ENCODE peak calls at places on chromosomes 5 and 9, in seven cellular contexts. X is PC-3, S is neural progenitor cell, W is HCT116, E is cardiac muscle cell, Y is ovary, H is aorta. K is an unnamed sample. For H3K4me1, the result is how much of the 10 kb centered on the place peaks cover.

GRCh38 chr9:110126986-110127864 is 80.7 kb downstream of the C9orf152 start:
- DNase-seq in S (peak), W (no peak), E (peak), H (peak), X (no peak), Y (peak), K (no peak)

GRCh38 chr9:6922124-6922676 is 164.4 kb downstream of the KDM4C start:
- DNase-seq in W (no peak), S (no peak), H (no peak), X (no peak), Y (no peak), E (no peak), K (no peak)

GRCh38 chr5:58204966-58205365 is 254.9 kb downstream of the PLK2 start:
- DNase-seq in W (no peak), S (no peak), E (no peak), X (no peak), H (no peak), Y (no peak), K (no peak)

GRCh38 chr5:88388476-88389170 is 120.0 kb upstream of the TMEM161B start:
- DNase-seq in X (no peak), E (no peak), Y (no peak), H (no peak), S (peak), W (no peak), K (no peak)

GRCh38 chr5:57531333-57531732 is 48.7 kb upstream of the ACTBL2 start:
- DNase-seq in W (no peak), Y (no peak), E (no peak), X (no peak), H (no peak), S (no peak), K (no peak)

GRCh38 chr5:112795342-112795741 is 57.7 kb downstream of the APC start:
- DNase-seq in X (no peak), S (no peak), E (no peak), W (no peak), H (no peak), Y (no peak), K (no peak)

GRCh38 chr5:178313316-178313715 is 80.7 kb upstream of the PHYKPL start:
- DNase-seq in X (no peak), Y (no peak), S (no peak), E (no peak), H (peak), W (no peak), K (peak)

GRCh38 chr9:8254527-8254926 is 454.9 kb upstream of the DMAC1 start:
- DNase-seq in Y (no peak), X (no peak), W (no peak), E (no peak), S (no peak), H (no peak), K (no peak)

GRCh38 chr9:1267141-1267570 is 217.0 kb downstream of the DMRT2 start:
- DNase-seq in E (no peak), S (no peak), H (no peak), W (no peak), Y (no peak), X (peak), K (no peak)

GRCh38 chr5:31021181-31021624 is 172.3 kb upstream of the CDH6 start:
- DNase-seq in S (no peak), X (peak), E (peak), Y (no peak), H (no peak), W (no peak), K (no peak)

GRCh38 chr9:107213561-107214028 is 69.5 kb upstream of the RAD23B start:
- DNase-seq in Y (no peak), E (peak), H (no peak), S (no peak), W (peak), X (peak), K (no peak)

GRCh38 chr5:75434107-75434506 is 77.3 kb downstream of the CERT1 start:
- DNase-seq in E (no peak), H (no peak), W (no peak), X (no peak), Y (no peak), S (no peak), K (no peak)

GRCh38 chr5:137828664-137829063 is 39.0 kb upstream of the MYOT start:
- DNase-seq in Y (no peak), W (no peak), H (no peak), X (no peak), E (no peak), S (no peak), K (no peak)

GRCh38 chr9:121296213-121297127 is 28.5 kb downstream of the GSN start:
- DNase-seq in E (no peak), X (no peak), Y (no peak), W (no peak), S (no peak), H (no peak), K (no peak)
- H3K4me1 ChIP-seq in E (under half), X (under half), Y (under half), W (under half), S (under half), H (under half), K (half or more)

GRCh38 chr9:130870491-130871381 is 25.9 kb downstream of the QRFP start:
- DNase-seq in H (peak), E (no peak), Y (no peak), S (no peak), X (no peak), W (no peak), K (no peak)
- H3K4me3 ChIP-seq in H (no peak), E (no peak), Y (no peak), S (no peak), X (no peak), W (no peak), K (no peak)

DNA sequence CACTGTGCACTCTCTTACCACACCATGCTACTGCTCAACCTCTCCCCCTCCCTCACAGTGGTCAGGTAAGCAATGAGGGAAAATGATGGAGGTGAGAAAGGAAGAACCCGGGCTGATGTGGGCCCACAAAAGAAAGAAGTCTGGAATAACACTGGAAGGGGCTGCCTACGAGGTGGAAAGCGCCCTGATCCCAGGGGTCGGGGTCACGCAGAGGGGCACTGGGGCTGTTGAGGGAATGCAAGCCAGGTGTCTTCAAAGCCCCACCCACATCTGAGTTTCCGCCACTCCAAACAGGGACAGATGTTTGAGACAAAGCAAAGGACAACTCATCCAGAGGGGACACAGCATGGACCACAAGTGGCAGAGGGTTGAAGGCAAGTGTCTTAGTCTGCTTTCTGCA is 4.2 kb downstream of the TNIP1 start:
- DNase-seq in X (no peak), S (no peak), Y (no peak), H (no peak), E (no peak), W (no peak), K (no peak)
- H3K4me1 ChIP-seq in X (half or more), S (under half), Y (under half), H (under half), E (under half), W (under half), K (under half)

DNA sequence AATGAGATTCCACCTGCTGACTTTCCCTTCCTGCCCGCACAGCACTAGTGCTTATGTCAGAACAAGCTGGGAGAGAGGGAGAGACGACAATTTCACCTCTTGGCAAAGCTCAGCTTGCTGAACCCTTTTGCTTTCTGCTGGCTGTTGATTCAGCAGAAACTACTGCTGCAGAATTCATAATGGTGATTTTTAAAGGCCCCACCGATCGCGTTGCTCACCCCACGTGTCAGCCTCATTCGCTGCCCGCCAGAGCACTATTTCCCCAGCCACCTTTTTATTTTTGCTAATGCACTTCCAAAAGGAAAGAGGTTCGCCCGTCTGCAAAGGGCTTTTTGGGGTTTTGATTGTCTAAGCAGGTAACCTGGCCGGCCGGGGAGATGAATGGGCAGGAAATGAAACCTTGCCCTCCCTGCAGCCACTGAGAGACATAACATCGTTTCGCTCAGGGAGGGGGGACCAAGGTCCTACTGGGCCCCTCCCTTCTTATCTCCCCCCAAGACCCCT is 1.3 kb downstream of the PPP2R2B start:
- DNase-seq in H (no peak), E (no peak), W (no peak), S (no peak), Y (no peak), X (no peak), K (no peak)
- H3K4me3 ChIP-seq in H (peak), E (peak), W (no peak), S (peak), Y (peak), X (no peak), K (peak)

GRCh38 chr5:158875272-158875679 is 224.4 kb downstream of the EBF1 start:
- DNase-seq in S (no peak), W (no peak), Y (no peak), X (peak), H (no peak), E (peak), K (no peak)

GRCh38 chr5:158874814-158875213 is 224.9 kb downstream of the EBF1 start:
- DNase-seq in Y (no peak), X (no peak), W (no peak), H (no peak), S (no peak), E (no peak), K (no peak)

GRCh38 chr5:158873115-158873514 is 226.6 kb downstream of the EBF1 start:
- DNase-seq in H (no peak), X (no peak), Y (no peak), S (no peak), E (no peak), W (no peak), K (no peak)

GRCh38 chr5:158876263-158876942 is 223.3 kb downstream of the EBF1 start:
- DNase-seq in S (no peak), E (no peak), H (no peak), X (no peak), Y (no peak), W (no peak), K (no peak)

DNA sequence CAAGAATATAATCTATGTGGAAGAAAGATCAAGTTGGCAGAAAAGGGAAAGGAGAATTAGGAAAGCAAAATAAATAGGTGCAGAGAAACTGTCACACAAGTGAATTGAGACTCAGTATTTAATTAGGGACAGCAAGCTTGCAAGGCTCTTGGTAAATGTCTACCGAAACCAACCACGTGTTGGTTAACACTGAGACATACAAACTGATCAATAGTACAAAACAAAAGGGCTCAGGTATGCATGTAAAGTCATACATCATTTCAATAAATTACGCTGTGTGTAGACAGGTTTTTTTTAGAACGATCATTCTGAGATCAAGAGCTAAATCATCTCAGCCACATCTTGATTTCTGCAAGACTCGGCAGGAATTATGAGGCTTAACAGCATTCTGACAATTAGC is 225.4 kb downstream of the EBF1 start:
- DNase-seq in Y (no peak), X (no peak), H (no peak), E (no peak), S (no peak), W (no peak), K (no peak)
- H3K4me1 ChIP-seq in Y (under half), X (under half), H (under half), E (under half), S (under half), W (under half), K (under half)

GRCh38 chr9:113912816-113913215 is 36.7 kb downstream of the ZNF618 start:
- DNase-seq in X (no peak), Y (no peak), W (no peak), S (no peak), E (no peak), H (no peak), K (no peak)
- H3K4me3 ChIP-seq in X (no peak), Y (no peak), W (no peak), S (no peak), E (no peak), H (no peak), K (no peak)

GRCh38 chr5:7471710-7472109 is 75.8 kb downstream of the ADCY2 start:
- DNase-seq in W (no peak), S (no peak), Y (no peak), E (no peak), X (no peak), H (no peak), K (no peak)

GRCh38 chr5:7473668-7474215 is 77.8 kb downstream of the ADCY2 start:
- DNase-seq in X (no peak), Y (no peak), H (no peak), S (peak), E (no peak), W (no peak), K (no peak)

GRCh38 chr5:7468742-7469141 is 72.8 kb downstream of the ADCY2 start:
- DNase-seq in X (no peak), W (no peak), H (no peak), Y (no peak), E (no peak), S (no peak), K (no peak)

GRCh38 chr5:7474821-7475403 is 79.0 kb downstream of the ADCY2 start:
- DNase-seq in H (no peak), E (no peak), S (no peak), Y (no peak), W (no peak), X (no peak), K (no peak)

DNA sequence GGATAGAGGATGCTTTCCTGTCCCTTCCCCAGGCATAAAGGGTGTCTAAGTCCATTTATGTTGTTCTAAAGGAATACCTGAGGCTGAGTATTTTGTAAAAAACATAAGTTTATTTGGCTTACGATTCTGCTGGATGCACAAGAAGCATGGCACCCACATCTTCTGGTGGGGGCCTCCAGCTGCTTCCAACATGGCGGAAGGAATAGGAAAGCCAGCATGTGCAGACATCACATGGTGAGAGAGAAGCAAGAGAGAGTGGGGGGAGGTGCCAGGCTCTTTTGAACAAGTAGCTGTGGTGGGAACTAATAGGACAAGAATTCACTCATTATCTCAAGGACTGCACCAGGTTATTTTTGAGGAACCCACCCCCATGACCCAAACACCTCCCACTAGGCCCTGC is 77.2 kb downstream of the ADCY2 start:
- DNase-seq in W (no peak), Y (no peak), E (no peak), S (no peak), X (no peak), H (no peak), K (no peak)
- H3K4me1 ChIP-seq in W (under half), Y (under half), E (under half), S (under half), X (under half), H (under half), K (under half)

GRCh38 chr5:169299651-169300467 is 1.1 kb downstream of the SLIT3 start:
- DNase-seq in H (peak), S (peak), X (no peak), Y (peak), W (no peak), E (peak), K (no peak)

GRCh38 chr5:169302046-169302445 is 1.1 kb upstream of the SLIT3 start:
- DNase-seq in W (no peak), Y (no peak), S (no peak), X (no peak), H (no peak), E (no peak), K (no peak)

GRCh38 chr5:169302491-169303118 is 1.7 kb upstream of the SLIT3 start:
- DNase-seq in S (peak), W (peak), E (peak), X (peak), H (peak), Y (peak), K (peak)

GRCh38 chr5:169300468-169301385 is at the start of gene SLIT3:
- DNase-seq in X (peak), W (no peak), E (peak), S (peak), H (peak), Y (peak), K (peak)

DNA sequence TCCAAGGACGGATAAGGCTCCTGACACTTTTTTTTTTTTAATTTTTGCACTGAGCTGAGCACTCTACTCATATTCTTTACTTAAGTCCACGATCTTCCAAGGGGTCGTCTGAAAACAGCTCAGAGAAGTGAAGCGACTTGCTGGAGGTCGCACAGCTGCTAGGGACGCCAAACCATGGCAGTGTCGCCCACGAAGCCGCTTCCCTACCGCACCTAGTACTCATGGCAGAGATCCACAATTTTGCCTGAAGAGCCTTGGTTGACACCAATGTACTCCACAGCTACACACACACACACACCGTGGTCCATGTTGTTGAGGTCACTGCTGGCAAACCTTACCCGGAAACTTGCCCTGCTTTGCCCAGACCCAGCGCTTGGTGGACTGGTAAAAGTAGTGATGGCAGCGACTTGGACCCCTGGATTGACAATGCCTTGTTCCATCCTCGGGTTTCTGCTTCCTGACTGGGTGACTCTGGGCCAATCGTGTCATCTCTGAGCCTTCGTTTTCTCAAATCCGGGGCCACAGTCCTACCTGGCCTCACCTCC is 519 bp upstream of the SLIT3 start:
- DNase-seq in X (no peak), H (peak), Y (peak), E (peak), W (no peak), S (peak), K (no peak)
- H3K4me3 ChIP-seq in X (peak), H (peak), Y (peak), E (peak), W (no peak), S (peak), K (no peak)

GRCh38 chr5:134371834-134372340 is 518 bp downstream of the UBE2B start:
- DNase-seq in W (no peak), S (peak), X (peak), H (peak), Y (peak), E (peak), K (peak)

GRCh38 chr5:134374234-134374633 is 2.9 kb downstream of the UBE2B start:
- DNase-seq in E (no peak), W (no peak), Y (no peak), S (no peak), X (peak), H (no peak), K (no peak)

GRCh38 chr5:134370871-134371833 is at the start of gene UBE2B:
- DNase-seq in W (peak), E (peak), H (peak), S (peak), Y (peak), X (peak), K (peak)

GRCh38 chr5:134365604-134366003 is 1.4 kb downstream of the CDKL3 start:
- DNase-seq in Y (no peak), E (no peak), W (no peak), H (no peak), S (no peak), X (no peak), K (no peak)

DNA sequence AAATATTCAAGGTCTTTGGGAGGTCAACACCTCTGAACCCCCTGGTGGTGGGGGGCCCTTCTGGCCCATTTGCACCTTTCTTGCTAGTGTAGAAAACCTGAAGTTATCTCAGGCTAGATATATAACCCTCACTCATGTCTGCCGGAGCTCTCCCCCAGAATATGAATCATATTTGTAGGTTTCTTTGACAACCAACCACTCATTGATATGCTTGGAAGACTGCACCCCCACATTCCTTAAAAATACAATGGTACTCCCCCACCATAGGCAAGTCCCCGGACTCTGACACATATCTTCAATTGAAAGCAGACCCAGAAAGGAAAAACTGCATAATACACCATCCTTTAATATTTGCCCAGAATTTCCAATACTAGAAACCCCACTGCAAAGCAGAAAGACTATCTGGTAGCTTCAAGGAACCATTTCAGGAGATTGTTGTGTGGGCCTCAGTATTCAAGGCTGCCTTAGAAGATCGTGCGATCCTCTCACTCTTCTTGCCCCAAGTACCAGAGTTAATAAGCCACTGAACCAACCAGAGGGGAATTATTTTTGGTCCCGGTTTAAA is 981 bp upstream of the UBE2B start:
- DNase-seq in W (no peak), X (no peak), Y (no peak), E (no peak), H (no peak), S (no peak), K (no peak)
- H3K4me1 ChIP-seq in W (under half), X (under half), Y (under half), E (under half), H (under half), S (under half), K (half or more)

K was measured in left lung.